ENCODE peak calls at places on chromosomes 12 and 14, in four cellular contexts. U, D, X and W are unnamed samples.

GRCh38 chr12:12927211-12928079 is 24.5 kb downstream of the GPRC5D start:
- DNase-seq in X (no peak), U (peak), D (no peak), W (no peak)

GRCh38 chr12:77384941-77385340 is 319.6 kb upstream of the E2F7 start:
- DNase-seq in D (no peak), X (no peak), U (no peak), W (no peak)

GRCh38 chr14:76232782-76233181 is 81.1 kb downstream of the GPATCH2L start:
- DNase-seq in U (no peak), X (no peak), D (no peak), W (no peak)

GRCh38 chr12:10967409-10967808 is 19.3 kb downstream of the TAS2R50 start:
- DNase-seq in U (peak), X (no peak), D (no peak), W (no peak)

GRCh38 chr12:2163172-2163927 is 110.6 kb downstream of the CACNA1C start:
- DNase-seq in D (no peak), U (peak), X (peak), W (peak)

GRCh38 chr14:49249022-49249421 is 337.2 kb downstream of the RPS29 start:
- DNase-seq in U (peak), D (no peak), X (no peak), W (no peak)

GRCh38 chr12:59432057-59432456 is 163.8 kb upstream of the SLC16A7 start:
- DNase-seq in D (no peak), X (no peak), U (no peak), W (no peak)

GRCh38 chr12:52171950-52172512 is 19.8 kb downstream of the KRT80 start:
- DNase-seq in D (no peak), X (no peak), U (peak), W (no peak)

GRCh38 chr12:116959845-116960514 is 49.2 kb downstream of the FBXW8 start:
- DNase-seq in U (no peak), X (no peak), D (no peak), W (no peak)

GRCh38 chr12:130199536-130200390 is 37.5 kb downstream of the FZD10 start:
- DNase-seq in U (no peak), D (no peak), X (no peak), W (no peak)

GRCh38 chr14:104821229-104821945 is 20.5 kb downstream of the ZBTB42 start:
- DNase-seq in X (no peak), D (no peak), U (no peak), W (no peak)

GRCh38 chr12:82688035-82688501 is 1.4 kb downstream of the TMTC2 start:
- DNase-seq in U (peak), X (no peak), D (no peak), W (no peak)

GRCh38 chr14:72947366-72948160 is 21.3 kb downstream of the DCAF4 start:
- DNase-seq in X (no peak), U (no peak), D (no peak), W (no peak)

GRCh38 chr12:58939399-58940100 is 19.2 kb upstream of the LRIG3 start:
- DNase-seq in X (no peak), U (no peak), D (no peak), W (no peak)

GRCh38 chr12:120466560-120467315 is 2.8 kb downstream of the SRSF9 start:
- DNase-seq in U (peak), D (peak), X (no peak), W (no peak)

GRCh38 chr12:50589650-50590435 is 85.1 kb downstream of the DIP2B start:
- DNase-seq in D (no peak), X (no peak), U (peak), W (no peak)

GRCh38 chr12:31492599-31493196 is 98.2 kb downstream of the DENND5B start:
- DNase-seq in X (no peak), U (no peak), D (no peak), W (no peak)

GRCh38 chr12:21444193-21445146 is 7.0 kb downstream of the PYROXD1 start:
- DNase-seq in D (no peak), X (no peak), U (no peak), W (no peak)

GRCh38 chr12:20602671-20603402 is 92.3 kb upstream of the SLCO1C1 start:
- DNase-seq in X (no peak), U (peak), D (no peak), W (no peak)

GRCh38 chr12:119959435-119959834 is 29.6 kb upstream of the BICDL1 start:
- DNase-seq in U (no peak), D (no peak), X (no peak), W (no peak)

GRCh38 chr12:19095869-19096480 is 33.6 kb upstream of the PLEKHA5 start:
- DNase-seq in U (no peak), D (no peak), X (no peak), W (no peak)

GRCh38 chr12:120276734-120277133 is 11.2 kb upstream of the PXN start:
- DNase-seq in U (peak), X (no peak), D (no peak), W (no peak)

GRCh38 chr12:90978117-90978770 is 23.3 kb upstream of the CCER1 start:
- DNase-seq in U (peak), D (no peak), X (no peak), W (no peak)

GRCh38 chr14:57732886-57733285 is 133.0 kb downstream of the SLC35F4 start:
- DNase-seq in X (no peak), D (no peak), U (peak), W (no peak)

GRCh38 chr14:105059035-105059916 is 6.0 kb downstream of the GPR132 start:
- DNase-seq in U (no peak), X (no peak), D (no peak), W (no peak)

GRCh38 chr12:121579190-121579791 is 1.5 kb downstream of the KDM2B start:
- DNase-seq in U (no peak), D (peak), X (no peak), W (no peak)

GRCh38 chr12:48446372-48446771 is 26.0 kb upstream of the ANP32D start:
- DNase-seq in X (no peak), D (no peak), U (no peak), W (no peak)

GRCh38 chr12:124993568-124994434 is at the start of gene BRI3BP:
- DNase-seq in D (peak), X (no peak), U (peak), W (no peak)

GRCh38 chr12:124994435-124994975 is 1.1 kb downstream of the BRI3BP start:
- DNase-seq in U (no peak), X (no peak), D (no peak), W (no peak)

GRCh38 chr12:124995200-124995961 is 1.9 kb downstream of the BRI3BP start:
- DNase-seq in X (no peak), U (no peak), D (no peak), W (no peak)

GRCh38 chr12:124998705-124999104 is 5.3 kb downstream of the BRI3BP start:
- DNase-seq in X (no peak), U (no peak), D (no peak), W (no peak)

DNA sequence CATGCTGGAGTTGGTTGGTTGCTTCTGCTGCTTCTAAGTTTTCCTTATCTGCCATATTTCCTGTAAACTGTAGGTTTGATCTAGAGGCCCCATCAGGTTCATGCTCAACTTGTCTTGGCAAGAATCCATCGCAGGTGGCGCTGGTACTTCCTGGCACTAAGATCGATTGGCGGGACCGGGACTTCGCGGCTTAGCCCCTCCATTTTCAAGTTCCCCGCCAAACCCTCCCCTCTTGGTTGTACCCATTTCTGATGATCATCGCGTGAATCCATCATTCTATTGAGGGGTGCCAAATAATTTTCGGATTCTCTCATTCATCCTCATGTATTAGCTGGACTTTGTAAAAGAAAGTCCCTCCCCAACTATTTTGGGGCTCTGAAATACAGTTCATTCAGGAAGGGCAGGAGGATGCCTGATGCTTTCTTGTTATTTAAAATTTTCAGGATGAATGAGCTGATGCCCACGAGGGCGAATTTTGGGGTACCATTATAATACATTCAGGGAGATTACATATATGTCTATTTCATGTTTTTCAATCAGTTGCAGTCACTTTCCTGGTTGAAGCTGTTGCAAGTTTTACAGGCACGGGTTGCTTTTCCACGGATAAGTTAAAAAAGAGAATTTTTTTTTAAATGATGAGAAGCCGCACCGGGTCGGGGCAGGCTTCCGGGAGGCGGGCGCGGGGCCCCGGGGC is 424 bp upstream of the BRI3BP start:
- DNase-seq in X (no peak), U (no peak), D (peak), W (no peak)
- H3K4me3 ChIP-seq in X (peak), U (peak), D (peak), W (peak)

GRCh38 chr14:50530358-50530757 is 2.0 kb downstream of the MAP4K5 start:
- DNase-seq in X (no peak), U (peak), D (no peak), W (no peak)

GRCh38 chr14:50533314-50533705 is 941 bp upstream of the MAP4K5 start:
- DNase-seq in X (no peak), D (no peak), U (no peak), W (no peak)

GRCh38 chr14:50532502-50533313 is at the start of gene MAP4K5:
- DNase-seq in X (peak), U (peak), D (peak), W (peak)

GRCh38 chr14:50530794-50531193 is 1.6 kb downstream of the MAP4K5 start:
- DNase-seq in X (no peak), U (no peak), D (no peak), W (no peak)

DNA sequence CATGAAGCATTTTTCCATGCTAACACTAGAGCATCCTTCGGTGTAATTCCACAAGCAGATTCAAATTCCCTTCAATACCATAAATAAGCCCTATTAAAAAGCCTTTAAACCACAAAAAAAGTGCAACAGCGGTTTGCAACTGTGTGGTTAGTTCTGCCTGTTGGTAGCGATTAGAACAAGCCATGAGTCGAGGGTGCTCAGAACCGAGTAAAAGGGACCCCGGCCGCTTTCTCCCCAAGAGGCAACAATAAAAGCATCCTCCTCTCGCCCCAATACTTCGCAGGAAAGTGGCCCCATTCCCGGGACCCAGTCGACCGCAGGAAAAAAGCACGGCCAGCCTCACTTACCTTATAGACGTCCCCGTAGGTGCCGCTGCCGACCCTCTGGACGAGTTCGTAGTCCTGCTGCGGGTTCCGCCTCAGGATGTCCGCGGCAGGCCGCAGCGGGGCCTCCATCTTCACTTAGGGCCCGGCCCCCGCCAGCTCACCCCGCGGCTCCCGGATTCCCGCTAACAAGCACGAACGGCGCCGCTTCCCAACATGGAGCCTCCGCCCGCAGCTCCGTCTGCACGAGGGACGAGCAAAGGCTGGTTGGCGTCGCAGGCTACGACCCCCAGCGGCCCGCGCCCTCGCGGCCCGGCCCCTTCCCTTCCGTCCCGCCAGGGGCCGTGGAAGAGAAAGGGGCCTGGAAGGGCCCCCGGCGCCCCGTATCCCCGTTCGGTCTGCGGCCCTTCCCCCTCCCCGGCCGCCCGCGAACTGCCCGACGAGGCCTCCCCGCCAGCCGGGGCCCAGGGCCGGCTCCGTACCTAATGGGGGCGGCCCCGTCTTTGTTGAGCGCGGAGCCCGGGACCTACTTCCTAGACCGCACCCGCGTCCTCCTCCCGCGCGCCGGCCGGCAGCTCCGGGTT is 521 bp downstream of the MAP4K5 start:
- DNase-seq in D (peak), X (no peak), U (peak), W (peak)
- H3K4me3 ChIP-seq in D (peak), X (peak), U (peak), W (peak)

GRCh38 chr12:6338955-6339761 is 2.7 kb downstream of the TNFRSF1A start:
- DNase-seq in X (no peak), U (no peak), D (no peak), W (no peak)

GRCh38 chr12:6335451-6336078 is 6.3 kb downstream of the TNFRSF1A start:
- DNase-seq in U (peak), X (peak), D (peak), W (peak)

GRCh38 chr12:6336079-6336858 is 5.6 kb downstream of the TNFRSF1A start:
- DNase-seq in X (peak), D (peak), U (peak), W (peak)

GRCh38 chr12:6336859-6337744 is 4.8 kb downstream of the TNFRSF1A start:
- DNase-seq in U (no peak), D (peak), X (no peak), W (no peak)

DNA sequence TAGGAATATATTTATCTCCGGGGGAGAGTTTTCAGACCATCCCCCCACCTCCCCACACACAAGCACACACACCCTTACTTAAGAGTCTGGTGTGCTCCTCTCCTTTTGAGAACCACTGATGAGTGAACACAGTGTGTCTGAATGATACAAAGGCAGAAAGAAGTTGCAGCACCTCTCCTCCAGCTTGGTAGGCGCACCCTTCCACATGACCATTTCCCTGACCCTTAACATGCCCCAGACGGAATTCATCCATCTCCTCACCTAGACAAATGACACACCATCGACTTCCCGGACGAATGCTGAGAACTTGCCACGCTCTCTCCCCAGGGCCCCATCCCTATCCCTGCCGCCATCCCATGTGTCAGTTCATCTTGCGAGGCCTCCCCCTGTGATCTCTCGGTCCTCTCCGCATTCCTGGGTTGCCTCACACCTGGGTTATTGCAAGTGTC is 3.9 kb downstream of the TNFRSF1A start:
- DNase-seq in D (no peak), U (peak), X (no peak), W (no peak)
- H3K4me3 ChIP-seq in D (peak), U (peak), X (peak), W (peak)

GRCh38 chr12:28683371-28683770 is 465.7 kb upstream of the FAR2 start:
- DNase-seq in X (no peak), U (peak), D (no peak), W (no peak)

GRCh38 chr12:28681980-28682379 is 467.1 kb upstream of the FAR2 start:
- DNase-seq in X (no peak), U (no peak), D (no peak), W (no peak)
- H3K4me3 ChIP-seq in X (no peak), U (no peak), D (no peak), W (no peak)

GRCh38 chr14:69485261-69485660 is 733 bp downstream of the PLEKHD1 start:
- DNase-seq in X (no peak), D (no peak), U (no peak), W (no peak)
- H3K4me3 ChIP-seq in X (peak), D (no peak), U (no peak), W (no peak)

GRCh38 chr14:91367173-91368171 is 50.1 kb downstream of the CCDC88C start:
- DNase-seq in U (no peak), D (peak), X (no peak), W (no peak)
- H3K4me3 ChIP-seq in U (no peak), D (peak), X (no peak), W (no peak)

GRCh38 chr14:36505892-36506731 is 13.9 kb downstream of the NKX2-1 start:
- DNase-seq in X (no peak), U (no peak), D (no peak), W (no peak)

GRCh38 chr14:36509056-36509917 is 10.7 kb downstream of the NKX2-1 start:
- DNase-seq in X (no peak), D (no peak), U (no peak), W (no peak)

GRCh38 chr14:36506732-36507614 is 13.1 kb downstream of the NKX2-1 start:
- DNase-seq in D (no peak), U (no peak), X (no peak), W (no peak)

GRCh38 chr14:36508418-36509051 is 11.5 kb downstream of the NKX2-1 start:
- DNase-seq in X (no peak), U (no peak), D (no peak), W (no peak)

GRCh38 chr14:36507847-36508417 is 12.1 kb downstream of the NKX2-1 start:
- DNase-seq in X (no peak), D (no peak), U (no peak), W (no peak)
- H3K4me3 ChIP-seq in X (no peak), D (no peak), U (no peak), W (no peak)

DNA sequence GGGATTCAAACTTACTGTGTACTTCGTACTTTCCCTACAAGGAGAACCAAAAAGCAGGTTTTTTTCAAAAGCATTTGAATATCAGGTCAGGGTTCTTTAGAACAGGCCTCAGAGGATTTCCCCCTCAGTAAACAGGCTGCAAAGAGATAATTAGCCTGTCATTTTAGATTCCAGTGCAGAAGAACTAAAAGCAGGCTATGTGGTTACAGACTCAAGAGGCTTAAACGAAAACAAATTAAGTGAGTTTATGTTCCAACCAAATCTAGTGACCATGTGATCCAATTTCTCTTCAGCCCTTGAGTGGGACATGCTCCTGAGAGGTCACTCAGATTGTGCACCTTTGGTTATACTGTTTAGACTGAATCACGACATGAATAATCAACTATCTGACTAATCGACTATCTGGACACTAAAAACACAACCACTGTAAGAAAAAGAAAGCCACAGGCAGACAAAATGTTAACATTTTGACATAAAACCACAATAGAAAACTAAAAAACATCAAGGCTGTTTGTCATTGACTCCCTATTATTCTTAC is 4.5 kb downstream of the TMED8 start:
- DNase-seq in U (no peak), X (no peak), D (no peak), W (no peak)
- H3K4me3 ChIP-seq in U (no peak), X (no peak), D (no peak), W (no peak)